ENCODE peak calls at places on chromosomes 13 and 19, in ten cellular contexts. K, H, C, A, V, M, S, E, W and P are unnamed samples. For H3K27me3, the result is how much of the 10 kb centered on the place peaks cover.

GRCh38 chr19:18671303-18672043 is 12.0 kb upstream of the CRTC1 start:
- DNase-seq in K (no peak), H (no peak), C (no peak), A (no peak), V (no peak), M (no peak), S (no peak), E (no peak), W (no peak), P (no peak)

GRCh38 chr19:19214892-19215291 is 3.1 kb downstream of the NCAN start:
- DNase-seq in K (no peak), H (no peak), C (no peak), A (no peak), V (peak), M (peak), S (peak), E (no peak), W (no peak), P (no peak)

GRCh38 chr19:55688422-55689218 is 13.6 kb downstream of the EPN1 start:
- DNase-seq in K (no peak), H (no peak), C (peak), A (no peak), V (no peak), M (no peak), S (no peak), E (no peak), W (no peak), P (no peak)

GRCh38 chr13:37878496-37878895 is 8.9 kb upstream of the TRPC4 start:
- DNase-seq in K (no peak), H (no peak), C (no peak), A (no peak), V (no peak), M (no peak), S (no peak), E (no peak), W (no peak), P (no peak)

GRCh38 chr19:30008169-30008568 is 66.1 kb downstream of the URI1 start:
- DNase-seq in K (no peak), H (no peak), C (no peak), A (no peak), V (no peak), M (no peak), S (no peak), E (no peak), W (no peak), P (no peak)

GRCh38 chr13:50587122-50587521 is 256.4 kb downstream of the DLEU7 start:
- DNase-seq in K (no peak), H (no peak), C (no peak), A (no peak), V (no peak), M (peak), S (no peak), E (no peak), W (no peak), P (no peak)

GRCh38 chr19:10271543-10272086 is 695 bp downstream of the ICAM1 start:
- DNase-seq in K (peak), H (no peak), C (peak), A (peak), V (no peak), M (peak), S (no peak), E (no peak), W (no peak), P (no peak)

GRCh38 chr19:7986321-7987083 is 18.9 kb downstream of the ELAVL1 start:
- DNase-seq in K (no peak), H (no peak), C (no peak), A (no peak), V (no peak), M (no peak), S (no peak), E (no peak), W (no peak), P (no peak)

GRCh38 chr19:45785097-45785496 is 2.8 kb upstream of the DMPK start:
- DNase-seq in K (no peak), H (no peak), C (no peak), A (no peak), V (no peak), M (no peak), S (no peak), E (no peak), W (no peak), P (no peak)
- H3K27me3 ChIP-seq in K (under half), H (under half), C (under half), A (under half), V (under half), M (half or more), S (under half), E (under half), W (under half), P (under half)

GRCh38 chr19:44818470-44818856 is 9.6 kb downstream of the BCAM start:
- DNase-seq in K (no peak), H (no peak), C (no peak), A (no peak), V (no peak), M (no peak), S (no peak), E (no peak), W (no peak), P (no peak)
- TF ChIP-seq POLR2AphosphoS5 in K (no peak), H (no peak), C (no peak), A (no peak), V (no peak), M (no peak), S (no peak), E (no peak), W (no peak), P (no peak)

GRCh38 chr13:24528816-24529398 is 16.3 kb upstream of the PARP4 start:
- DNase-seq in K (no peak), H (no peak), C (no peak), A (no peak), V (no peak), M (no peak), S (peak), E (no peak), W (no peak), P (no peak)
- TF ChIP-seq CTCF in K (no peak), H (no peak), C (no peak), A (no peak), V (no peak), M (no peak), S (peak), E (no peak), W (no peak), P (no peak)

GRCh38 chr19:47435883-47436417 is 16.6 kb upstream of the MEIS3 start:
- DNase-seq in K (no peak), H (no peak), C (no peak), A (no peak), V (no peak), M (no peak), S (no peak), E (no peak), W (no peak), P (no peak)
- H3K27me3 ChIP-seq in K (under half), H (half or more), C (half or more), A (under half), V (under half), M (under half), S (under half), E (under half), W (under half), P (under half)

GRCh38 chr13:102255409-102255808 is 146.4 kb downstream of the FGF14 start:
- DNase-seq in K (no peak), H (no peak), C (no peak), A (no peak), V (no peak), M (no peak), S (no peak), E (no peak), W (no peak), P (no peak)
- TF ChIP-seq POLR2AphosphoS5 in K (no peak), H (no peak), C (no peak), A (no peak), V (no peak), M (no peak), S (no peak), E (no peak), W (no peak), P (no peak)

DNA sequence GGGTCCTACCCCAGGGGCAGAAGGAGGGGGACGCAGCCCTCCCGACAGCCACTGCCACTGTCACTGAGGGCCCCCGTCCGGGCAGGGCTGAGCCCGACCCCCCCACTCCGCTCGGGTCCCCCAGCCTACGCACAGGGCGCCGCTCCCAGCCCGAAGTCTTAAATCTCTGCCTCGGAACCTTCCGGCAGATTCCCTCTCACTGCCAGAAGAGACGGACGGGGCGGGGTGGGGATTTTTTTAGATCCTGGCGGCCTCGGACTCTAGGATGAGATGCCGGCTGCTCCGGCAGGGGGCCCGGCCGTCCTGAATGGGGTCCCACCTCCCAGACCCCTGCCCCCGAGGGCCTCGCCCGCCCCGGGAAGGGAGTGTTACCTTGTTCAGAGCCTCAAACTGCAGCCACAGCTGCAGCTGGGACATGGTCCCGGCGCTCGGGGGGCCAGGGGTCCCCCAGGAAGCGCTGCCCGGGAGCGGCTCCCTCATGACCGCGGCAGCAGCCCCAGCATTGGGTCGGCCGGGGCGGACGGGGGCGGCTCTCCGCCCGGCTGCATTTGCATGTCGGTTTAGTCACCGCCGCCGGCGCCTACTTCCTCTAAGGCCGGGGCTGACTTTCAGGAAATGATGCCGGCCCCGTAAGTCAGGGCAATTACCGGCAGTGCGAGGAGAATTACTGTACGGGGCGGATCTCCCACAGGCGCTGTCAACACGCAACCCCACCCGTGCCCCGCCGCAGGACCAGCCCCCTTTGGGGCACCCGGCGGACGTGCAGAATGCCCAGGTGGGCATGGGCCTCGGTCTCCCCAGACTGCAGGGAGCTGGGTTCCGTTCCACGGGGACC is 28.1 kb downstream of the GPX4 start:
- DNase-seq in K (no peak), H (peak), C (peak), A (peak), V (no peak), M (peak), S (peak), E (no peak), W (peak), P (peak)
- TF ChIP-seq CTCF in K (no peak), H (no peak), C (peak), A (peak), V (no peak), M (no peak), S (no peak), E (no peak), W (peak), P (peak)

DNA sequence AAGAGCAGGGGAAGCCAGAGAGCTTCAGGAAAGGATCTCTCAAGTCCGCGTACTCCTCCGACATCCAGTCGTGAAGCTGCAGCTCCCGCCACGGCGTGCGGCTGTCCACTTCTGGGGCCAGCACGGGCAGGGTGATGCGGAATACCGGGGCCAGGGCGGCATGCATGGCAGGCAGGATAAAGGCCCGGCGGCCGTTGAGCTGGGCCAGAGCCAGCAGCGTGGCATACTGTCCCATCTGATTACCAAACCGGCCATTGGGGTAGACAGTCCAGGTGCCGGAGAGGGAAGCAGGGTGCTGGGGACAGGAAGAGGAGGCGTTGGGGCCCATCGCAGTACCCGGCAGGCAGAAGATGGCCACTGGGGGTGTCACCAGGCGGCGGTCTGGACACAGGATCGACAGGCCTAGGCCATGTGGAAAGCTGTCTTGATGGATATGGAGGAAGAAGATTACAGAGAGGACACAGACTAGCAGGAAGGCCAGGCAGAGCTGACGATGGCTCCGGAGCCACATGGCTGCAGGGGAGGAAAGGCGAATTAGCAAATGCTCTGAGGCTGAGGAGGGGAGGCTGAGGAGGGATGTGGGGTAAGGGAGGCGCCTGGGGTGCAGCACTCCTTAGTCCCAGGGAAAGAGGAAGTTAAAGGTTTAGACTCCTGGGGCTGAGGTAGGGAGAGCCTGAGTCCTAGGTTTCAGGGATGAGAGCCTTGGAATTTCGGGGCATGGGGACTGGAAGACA is 1.5 kb downstream of the FUT1 start:
- DNase-seq in K (no peak), H (no peak), C (no peak), A (no peak), V (no peak), M (peak), S (no peak), E (no peak), W (no peak), P (no peak)
- H3K27me3 ChIP-seq in K (under half), H (under half), C (half or more), A (under half), V (under half), M (under half), S (under half), E (under half), W (under half), P (under half)

DNA sequence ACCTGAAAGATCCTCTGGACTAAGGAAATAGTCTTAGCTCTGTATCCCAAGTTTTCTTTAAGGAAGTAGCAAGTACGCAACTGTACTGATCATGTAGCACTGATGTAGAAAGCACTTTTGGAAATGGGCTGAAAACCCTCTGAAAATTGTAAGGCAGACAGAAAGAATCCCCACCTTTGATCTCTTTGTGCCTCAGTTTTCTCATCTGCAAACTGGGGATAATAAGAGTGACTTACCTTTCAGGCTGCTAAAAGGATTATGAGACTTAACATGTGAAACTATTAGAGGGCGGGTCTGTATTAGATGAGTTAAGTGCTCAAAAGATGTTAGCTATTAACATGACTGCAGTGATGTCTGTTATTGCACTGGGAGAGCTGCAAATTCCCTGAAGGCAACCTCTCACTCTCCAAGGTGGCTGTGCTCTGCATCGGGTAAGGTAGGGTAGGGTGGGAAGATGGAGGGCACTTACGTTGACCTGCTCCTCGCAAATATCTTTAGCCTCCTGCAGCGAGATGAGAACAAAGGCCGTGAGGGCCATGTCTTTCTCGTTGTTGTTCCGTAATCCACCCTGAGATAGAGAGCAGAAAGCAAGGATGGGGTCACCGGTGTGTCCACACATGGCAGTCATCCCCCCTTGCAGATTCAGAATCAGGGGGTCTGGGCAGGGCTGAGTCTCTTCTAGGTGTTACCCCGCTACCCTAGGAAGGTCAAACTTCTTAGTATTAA is 20.4 kb upstream of the TNFSF14 start:
- DNase-seq in K (no peak), H (no peak), C (no peak), A (no peak), V (no peak), M (no peak), S (no peak), E (no peak), W (no peak), P (no peak)
- TF ChIP-seq POLR2AphosphoS5 in K (no peak), H (no peak), C (no peak), A (no peak), V (no peak), M (no peak), S (no peak), E (no peak), W (no peak), P (no peak)